ENCODE peak calls at places on chromosomes 12 and 14, in eight cellular contexts. N, W, M, E, K, O, S and F are unnamed samples.

GRCh38 chr14:77133718-77134338 is 7.8 kb downstream of the ZDHHC22 start:
- DNase-seq in N (no peak), W (peak; percentile 50), M (peak; percentile 61), E (peak; percentile 83), K (no peak), O (peak; percentile 40), S (peak; percentile 75), F (no peak)

GRCh38 chr14:90445011-90445410 is 48.2 kb downstream of the CALM1 start:
- DNase-seq in N (no peak), W (no peak), M (no peak), E (peak; percentile 17), K (no peak), O (no peak), S (no peak), F (no peak)

GRCh38 chr12:62103736-62104135 is 156.5 kb upstream of the USP15 start:
- DNase-seq in N (no peak), W (no peak), M (no peak), E (no peak), K (no peak), O (no peak), S (no peak), F (no peak)

GRCh38 chr14:32166029-32166428 is 35.8 kb upstream of the RNU6-7 start:
- DNase-seq in N (no peak), W (no peak), M (no peak), E (no peak), K (no peak), O (no peak), S (no peak), F (no peak)

GRCh38 chr14:35332517-35333346 is 40.5 kb downstream of the PSMA6 start:
- DNase-seq in N (peak; percentile 82), W (peak; percentile 73), M (no peak), E (no peak), K (no peak), O (no peak), S (no peak), F (no peak)

GRCh38 chr12:90622431-90622830 is 332.5 kb downstream of the CCER1 start:
- DNase-seq in N (no peak), W (no peak), M (peak; percentile 16), E (no peak), K (no peak), O (no peak), S (peak; percentile 15), F (peak; percentile 59)

GRCh38 chr12:18975933-18976332 is 153.6 kb upstream of the PLEKHA5 start:
- DNase-seq in N (no peak), W (no peak), M (no peak), E (no peak), K (no peak), O (no peak), S (no peak), F (no peak)

GRCh38 chr14:104221071-104221625 is 82.8 kb downstream of the KIF26A start:
- DNase-seq in N (peak; percentile 46), W (no peak), M (no peak), E (peak; percentile 62), K (no peak), O (no peak), S (no peak), F (no peak)

GRCh38 chr12:42735869-42736361 is 146.4 kb upstream of the PRICKLE1 start:
- DNase-seq in N (no peak), W (no peak), M (no peak), E (peak; percentile 75), K (no peak), O (peak; percentile 67), S (no peak), F (peak; percentile 79)

GRCh38 chr14:105899657-105900397 is 373.4 kb downstream of the TMEM121 start:
- DNase-seq in N (peak; percentile 29), W (no peak), M (no peak), E (no peak), K (no peak), O (no peak), S (no peak), F (no peak)

GRCh38 chr12:22978962-22979361 is 354.0 kb downstream of the ETNK1 start:
- DNase-seq in N (no peak), W (no peak), M (peak; percentile 8), E (no peak), K (no peak), O (no peak), S (peak; percentile 90), F (no peak)

GRCh38 chr14:80956922-80957321 is 1.5 kb downstream of the TSHR start:
- DNase-seq in N (no peak), W (no peak), M (no peak), E (no peak), K (no peak), O (no peak), S (no peak), F (no peak)

GRCh38 chr12:77992760-77993159 is 162.1 kb downstream of the NAV3 start:
- DNase-seq in N (no peak), W (no peak), M (no peak), E (no peak), K (no peak), O (no peak), S (no peak), F (no peak)

GRCh38 chr12:124764870-124765570 is 98.6 kb downstream of the SCARB1 start:
- DNase-seq in N (no peak), W (no peak), M (no peak), E (no peak), K (no peak), O (no peak), S (peak; percentile 98), F (no peak)

GRCh38 chr12:51533799-51534198 is 57.2 kb upstream of the SCN8A start:
- DNase-seq in N (no peak), W (no peak), M (peak; percentile 32), E (no peak), K (no peak), O (no peak), S (peak; percentile 44), F (no peak)

GRCh38 chr12:26287666-26288408 is 92.5 kb downstream of the SSPN start:
- DNase-seq in N (no peak), W (no peak), M (no peak), E (peak; percentile 82), K (no peak), O (peak; percentile 32), S (peak; percentile 54), F (no peak)

GRCh38 chr12:60935981-60936761 is 1324.0 kb upstream of the USP15 start:
- DNase-seq in N (no peak), W (no peak), M (no peak), E (no peak), K (no peak), O (no peak), S (no peak), F (no peak)

GRCh38 chr12:19095331-19095730 is 34.2 kb upstream of the PLEKHA5 start:
- DNase-seq in N (no peak), W (no peak), M (no peak), E (no peak), K (no peak), O (no peak), S (peak; percentile 8), F (no peak)

GRCh38 chr14:32254952-32255679 is 52.0 kb upstream of the RNU6-8 start:
- DNase-seq in N (no peak), W (peak; percentile 71), M (peak; percentile 59), E (peak; percentile 82), K (peak; percentile 51), O (peak; percentile 56), S (peak; percentile 83), F (peak; percentile 73)

GRCh38 chr12:120224304-120225199 is 23.6 kb upstream of the RPLP0 start:
- DNase-seq in N (peak; percentile 86), W (peak; percentile 86), M (no peak), E (no peak), K (no peak), O (peak; percentile 48), S (no peak), F (peak; percentile 77)
- H3K36me3 ChIP-seq in N (peaks cover 17% of the 10 kb centered on the region), W (peaks cover 5% of the 10 kb centered on the region), M (peaks cover 60% of the 10 kb centered on the region), E (no peaks in the 10 kb centered on the region), K (peaks cover 34% of the 10 kb centered on the region), O (peaks cover 55% of the 10 kb centered on the region), S (peaks cover 18% of the 10 kb centered on the region), F (peaks cover 11% of the 10 kb centered on the region)

GRCh38 chr12:128819293-128820144 is 4.2 kb downstream of the SLC15A4 start:
- DNase-seq in N (no peak), W (no peak), M (no peak), E (no peak), K (no peak), O (no peak), S (no peak), F (no peak)

GRCh38 chr12:128823216-128823915 is 392 bp downstream of the SLC15A4 start:
- DNase-seq in N (peak; percentile 80), W (peak; percentile 57), M (no peak), E (no peak), K (no peak), O (peak; percentile 37), S (no peak), F (peak; percentile 28)

GRCh38 chr12:128820253-128820652 is 3.5 kb downstream of the SLC15A4 start:
- DNase-seq in N (no peak), W (no peak), M (no peak), E (no peak), K (no peak), O (no peak), S (no peak), F (no peak)

GRCh38 chr12:128818065-128819022 is 5.4 kb downstream of the SLC15A4 start:
- DNase-seq in N (no peak), W (no peak), M (no peak), E (no peak), K (no peak), O (no peak), S (peak; percentile 59), F (no peak)

GRCh38 chr12:128820723-128821432 is 2.9 kb downstream of the SLC15A4 start:
- DNase-seq in N (peak; percentile 66), W (peak; percentile 69), M (no peak), E (no peak), K (no peak), O (peak; percentile 53), S (no peak), F (no peak)
- H3K4me3 ChIP-seq in N (no peak overlapping the region), W (no peak overlapping the region), M (no peak overlapping the region), E (no peak overlapping the region), K (no peak overlapping the region), O (peak overlapping the region; percentile 7), S (no peak overlapping the region), F (no peak overlapping the region)

GRCh38 chr14:25887251-25887908 is 710.5 kb downstream of the NOVA1 start:
- DNase-seq in N (no peak), W (no peak), M (peak; percentile 53), E (no peak), K (no peak), O (no peak), S (no peak), F (no peak)
- H3K9me3 ChIP-seq in N (no peaks in the 10 kb centered on the region), W (no peaks in the 10 kb centered on the region), M (no peaks in the 10 kb centered on the region), E (peaks cover 2% of the 10 kb centered on the region), K (peaks cover 17% of the 10 kb centered on the region), O (no peaks in the 10 kb centered on the region), S (no peaks in the 10 kb centered on the region), F (peaks cover 3% of the 10 kb centered on the region)

GRCh38 chr12:57713209-57713608 is 19.3 kb downstream of the OS9 start:
- DNase-seq in N (no peak), W (no peak), M (no peak), E (no peak), K (no peak), O (no peak), S (no peak), F (no peak)

GRCh38 chr12:57716305-57716704 is 22.2 kb downstream of the AGAP2 start:
- DNase-seq in N (no peak), W (no peak), M (no peak), E (no peak), K (no peak), O (no peak), S (no peak), F (no peak)

GRCh38 chr12:57717131-57717530 is 21.4 kb downstream of the AGAP2 start:
- DNase-seq in N (no peak), W (no peak), M (no peak), E (no peak), K (no peak), O (no peak), S (no peak), F (no peak)

GRCh38 chr12:57717846-57718640 is 20.5 kb downstream of the AGAP2 start:
- DNase-seq in N (no peak), W (no peak), M (no peak), E (no peak), K (no peak), O (no peak), S (no peak), F (no peak)

GRCh38 chr12:57715786-57716185 is 21.9 kb downstream of the OS9 start:
- DNase-seq in N (no peak), W (no peak), M (no peak), E (no peak), K (no peak), O (no peak), S (no peak), F (no peak)
- H3K36me3 ChIP-seq in N (peaks cover 11% of the 10 kb centered on the region), W (no peaks in the 10 kb centered on the region), M (peaks cover 41% of the 10 kb centered on the region), E (peaks cover 3% of the 10 kb centered on the region), K (peaks cover 13% of the 10 kb centered on the region), O (peaks cover 73% of the 10 kb centered on the region), S (peaks cover 17% of the 10 kb centered on the region), F (peaks cover 23% of the 10 kb centered on the region)